ENCODE peak calls at places on chromosomes 5 and 9, in six cellular contexts. D, O, R, I, L and Y are unnamed samples.

GRCh38 chr5:179907570-179908324 is at the start of gene TBC1D9B:
- DNase-seq in D (no peak), O (peak), R (peak), I (peak), L (peak), Y (peak)

GRCh38 chr5:150672237-150672883 is 11.3 kb downstream of the MYOZ3 start:
- DNase-seq in D (peak), O (no peak), R (no peak), I (no peak), L (peak), Y (peak)

GRCh38 chr5:622946-623522 is 10.9 kb downstream of the CEP72 start:
- DNase-seq in D (no peak), O (no peak), R (no peak), I (no peak), L (no peak), Y (no peak)

GRCh38 chr5:67774796-67775195 is 440.8 kb upstream of the PIK3R1 start:
- DNase-seq in D (no peak), O (no peak), R (no peak), I (no peak), L (peak), Y (no peak)

GRCh38 chr5:15936505-15937245 is 242.9 kb downstream of the MARCHF11 start:
- DNase-seq in D (no peak), O (no peak), R (no peak), I (no peak), L (no peak), Y (no peak)

GRCh38 chr9:35658144-35658893 is at the start of gene CCDC107:
- DNase-seq in D (peak), O (no peak), R (peak), I (peak), L (peak), Y (peak)

GRCh38 chr9:97412628-97413382 is 909 bp downstream of the TDRD7 start:
- DNase-seq in D (no peak), O (no peak), R (no peak), I (no peak), L (no peak), Y (peak)

GRCh38 chr5:126448720-126449119 is 25.5 kb downstream of the GRAMD2B start:
- DNase-seq in D (no peak), O (no peak), R (no peak), I (no peak), L (peak), Y (no peak)

GRCh38 chr5:68416714-68417113 is 201.2 kb downstream of the PIK3R1 start:
- DNase-seq in D (no peak), O (no peak), R (no peak), I (no peak), L (no peak), Y (no peak)

GRCh38 chr5:24823625-24824024 is 178.8 kb upstream of the CDH10 start:
- DNase-seq in D (no peak), O (no peak), R (no peak), I (no peak), L (peak), Y (no peak)

GRCh38 chr9:129932303-129933151 is 97.3 kb downstream of the USP20 start:
- DNase-seq in D (no peak), O (no peak), R (no peak), I (no peak), L (no peak), Y (no peak)

GRCh38 chr5:33891731-33892418 is at the start of gene ADAMTS12:
- DNase-seq in D (no peak), O (no peak), R (no peak), I (no peak), L (no peak), Y (no peak)

GRCh38 chr9:655875-656274 is 185.6 kb upstream of the DMRT1 start:
- DNase-seq in D (peak), O (no peak), R (peak), I (no peak), L (no peak), Y (peak)

GRCh38 chr9:129063061-129063460 is 17.9 kb upstream of the DOLPP1 start:
- DNase-seq in D (no peak), O (no peak), R (no peak), I (no peak), L (no peak), Y (no peak)

GRCh38 chr9:108933231-108933630 is 693 bp downstream of the ELP1 start:
- DNase-seq in D (no peak), O (no peak), R (no peak), I (no peak), L (no peak), Y (peak)

GRCh38 chr5:130692766-130693165 is 472.3 kb downstream of the HINT1 start:
- DNase-seq in D (no peak), O (no peak), R (no peak), I (no peak), L (no peak), Y (no peak)

GRCh38 chr5:171155621-171156020 is 153.4 kb upstream of the TLX3 start:
- DNase-seq in D (no peak), O (no peak), R (no peak), I (no peak), L (no peak), Y (no peak)

GRCh38 chr9:134863306-134863902 is 17.2 kb upstream of the FCN2 start:
- DNase-seq in D (no peak), O (no peak), R (no peak), I (no peak), L (no peak), Y (no peak)

GRCh38 chr9:130423272-130423671 is 21.5 kb upstream of the ASS1 start:
- DNase-seq in D (no peak), O (no peak), R (peak), I (no peak), L (no peak), Y (no peak)

GRCh38 chr5:122720347-122720746 is 54.5 kb upstream of the SNX2 start:
- DNase-seq in D (no peak), O (no peak), R (no peak), I (no peak), L (no peak), Y (no peak)

GRCh38 chr9:15635752-15636151 is 82.9 kb downstream of the CCDC171 start:
- DNase-seq in D (no peak), O (no peak), R (no peak), I (no peak), L (no peak), Y (no peak)

GRCh38 chr5:153809181-153809580 is 229.5 kb downstream of the FAM114A2 start:
- DNase-seq in D (no peak), O (no peak), R (no peak), I (no peak), L (no peak), Y (no peak)

GRCh38 chr5:991472-992267 is 16.9 kb upstream of the NKD2 start:
- DNase-seq in D (peak), O (no peak), R (no peak), I (no peak), L (no peak), Y (no peak)

GRCh38 chr5:961002-961710 is 47.4 kb upstream of the NKD2 start:
- DNase-seq in D (no peak), O (no peak), R (no peak), I (no peak), L (no peak), Y (no peak)

GRCh38 chr9:14018061-14018460 is 295.9 kb downstream of the NFIB start:
- DNase-seq in D (no peak), O (no peak), R (no peak), I (no peak), L (no peak), Y (no peak)

GRCh38 chr5:37495210-37495609 is 116.1 kb downstream of the WDR70 start:
- DNase-seq in D (no peak), O (peak), R (no peak), I (no peak), L (no peak), Y (no peak)

GRCh38 chr5:65483474-65484346 is 2.0 kb upstream of the ADAMTS6 start:
- DNase-seq in D (no peak), O (peak), R (no peak), I (no peak), L (peak), Y (peak)

GRCh38 chr5:73122875-73123810 is 2.8 kb downstream of the TMEM171 start:
- DNase-seq in D (no peak), O (peak), R (no peak), I (no peak), L (no peak), Y (no peak)

GRCh38 chr5:151037561-151038291 is 17.3 kb downstream of the GPX3 start:
- DNase-seq in D (no peak), O (peak), R (peak), I (no peak), L (no peak), Y (no peak)

GRCh38 chr5:141003026-141003425 is 36.8 kb downstream of the PCDHAC2 start:
- DNase-seq in D (no peak), O (no peak), R (no peak), I (no peak), L (no peak), Y (no peak)

GRCh38 chr9:120755827-120756434 is 37.3 kb downstream of the FBXW2 start:
- DNase-seq in D (no peak), O (no peak), R (peak), I (peak), L (peak), Y (peak)

GRCh38 chr5:127757576-127757975 is 54.4 kb downstream of the CCDC192 start:
- DNase-seq in D (no peak), O (peak), R (no peak), I (no peak), L (peak), Y (no peak)

GRCh38 chr9:37266630-37267029 is 146.3 kb downstream of the ZCCHC7 start:
- DNase-seq in D (no peak), O (no peak), R (no peak), I (no peak), L (no peak), Y (no peak)

GRCh38 chr9:83477571-83477970 is 60.6 kb downstream of the FRMD3 start:
- DNase-seq in D (no peak), O (no peak), R (no peak), I (no peak), L (no peak), Y (no peak)